ENCODE peak calls at places on chromosomes 12 and 14, in seven cellular contexts. W is Peyer's patch, O is left lung, M is dorsolateral prefrontal cortex, V is PC-3, N is transverse colon, U is cardiac fibroblast. B is an unnamed sample.

GRCh38 chr12:46770501-46771183 is 55.2 kb downstream of the SLC38A4 start:
- DNase-seq in W (no peak), O (no peak), M (no peak), V (peak; percentile 47), N (no peak), U (peak; percentile 43), B (no peak)

GRCh38 chr12:40969796-40970195 is 218.3 kb upstream of the PDZRN4 start:
- DNase-seq in W (no peak), O (no peak), M (no peak), V (no peak), N (no peak), U (no peak), B (no peak)

GRCh38 chr14:80504781-80505180 is 293.5 kb upstream of the DIO2 start:
- DNase-seq in W (no peak), O (no peak), M (no peak), V (no peak), N (no peak), U (peak; percentile 49), B (no peak)

GRCh38 chr14:89674906-89675305 is 257.9 kb upstream of the FOXN3 start:
- DNase-seq in W (no peak), O (no peak), M (no peak), V (no peak), N (no peak), U (no peak), B (no peak)

GRCh38 chr14:28375295-28375694 is 391.3 kb upstream of the FOXG1 start:
- DNase-seq in W (no peak), O (no peak), M (peak; percentile 27), V (peak; percentile 56), N (no peak), U (peak; percentile 52), B (peak; percentile 64)

GRCh38 chr12:106436183-106436582 is 78.6 kb downstream of the POLR3B start:
- DNase-seq in W (no peak), O (no peak), M (no peak), V (no peak), N (no peak), U (no peak), B (peak; percentile 8)

GRCh38 chr12:120736404-120737331 is 11.0 kb downstream of the ACADS start:
- DNase-seq in W (no peak), O (no peak), M (no peak), V (no peak), N (no peak), U (no peak), B (no peak)

GRCh38 chr14:99644723-99645544 is at the start of gene HHIPL1:
- DNase-seq in W (no peak), O (no peak), M (no peak), V (peak; percentile 10), N (no peak), U (peak; percentile 12), B (no peak)

GRCh38 chr12:108341854-108342847 is 3.0 kb upstream of the CMKLR1 start:
- DNase-seq in W (no peak), O (no peak), M (no peak), V (no peak), N (no peak), U (no peak), B (no peak)

GRCh38 chr14:49306152-49306751 is 279.9 kb downstream of the RPS29 start:
- DNase-seq in W (no peak), O (no peak), M (no peak), V (peak; percentile 70), N (no peak), U (peak; percentile 51), B (peak; percentile 16)

GRCh38 chr14:70567791-70568190 is 32.7 kb downstream of the MED6 start:
- DNase-seq in W (peak; percentile 49), O (no peak), M (no peak), V (peak; percentile 70), N (no peak), U (peak; percentile 60), B (peak; percentile 69)

GRCh38 chr12:123024819-123025391 is 44.4 kb downstream of the ARL6IP4 start:
- DNase-seq in W (no peak), O (no peak), M (no peak), V (peak; percentile 66), N (no peak), U (peak; percentile 54), B (peak; percentile 21)

GRCh38 chr14:95696741-95697140 is 10.5 kb downstream of the TCL1B start:
- DNase-seq in W (no peak), O (no peak), M (no peak), V (no peak), N (no peak), U (no peak), B (no peak)

GRCh38 chr12:39368891-39369290 is 74.0 kb downstream of the KIF21A start:
- DNase-seq in W (no peak), O (no peak), M (no peak), V (peak; percentile 63), N (no peak), U (no peak), B (no peak)

GRCh38 chr12:39367494-39367893 is 75.4 kb downstream of the KIF21A start:
- DNase-seq in W (no peak), O (no peak), M (no peak), V (no peak), N (no peak), U (no peak), B (no peak)

GRCh38 chr12:39364196-39364595 is 78.7 kb downstream of the KIF21A start:
- DNase-seq in W (no peak), O (no peak), M (no peak), V (no peak), N (no peak), U (no peak), B (peak; percentile 56)

GRCh38 chr12:39368096-39368495 is 74.8 kb downstream of the KIF21A start:
- DNase-seq in W (no peak), O (no peak), M (no peak), V (peak; percentile 83), N (no peak), U (peak; percentile 42), B (peak; percentile 26)

DNA sequence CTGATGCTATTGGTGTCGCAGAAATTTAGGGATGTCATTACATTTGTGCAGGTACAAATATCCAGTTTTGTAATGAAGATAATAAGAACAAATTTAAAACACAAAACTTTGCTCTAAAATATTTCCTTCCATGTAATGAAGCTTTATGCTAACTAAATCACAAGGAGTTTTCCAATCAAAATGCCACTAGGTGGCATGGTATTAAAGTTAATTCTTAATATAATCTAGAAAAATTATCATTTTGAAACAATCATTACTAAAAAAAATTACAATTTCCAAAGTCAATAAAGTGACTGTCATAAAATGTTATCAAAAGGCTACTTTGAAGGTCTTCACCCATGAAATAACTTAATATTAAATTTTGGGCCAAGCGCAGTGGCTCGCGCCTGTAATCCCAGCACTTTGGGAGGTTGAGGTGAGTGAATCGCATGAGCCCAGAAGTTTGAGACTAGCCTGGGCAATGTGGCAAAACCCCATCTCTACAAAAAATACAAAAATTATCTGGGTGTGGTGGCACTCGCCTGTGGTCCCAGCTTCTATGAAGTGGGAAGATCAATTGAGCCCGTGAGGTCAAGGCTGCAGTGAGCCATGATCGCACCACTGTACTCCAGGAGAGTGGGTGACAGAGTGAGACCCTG is 77.4 kb downstream of the KIF21A start:
- DNase-seq in W (no peak), O (no peak), M (no peak), V (no peak), N (no peak), U (peak; percentile 30), B (no peak)
- TF ChIP-seq CTCF in W (peak; percentile 24), O (no peak), M (peak; percentile 67), V (peak; percentile 56), N (peak; percentile 4), U (no peak), B (no peak)

GRCh38 chr12:53985900-53986685 is 1.1 kb downstream of the HOXC10 start:
- DNase-seq in W (no peak), O (no peak), M (no peak), V (no peak), N (no peak), U (no peak), B (peak; percentile 26)

GRCh38 chr12:53985358-53985899 is 483 bp downstream of the HOXC10 start:
- DNase-seq in W (no peak), O (no peak), M (no peak), V (no peak), N (no peak), U (no peak), B (no peak)

GRCh38 chr12:53986686-53987180 is 1.8 kb downstream of the HOXC10 start:
- DNase-seq in W (no peak), O (no peak), M (no peak), V (no peak), N (no peak), U (no peak), B (no peak)

GRCh38 chr12:53983580-53984572 is 1.1 kb upstream of the HOXC10 start:
- DNase-seq in W (no peak), O (no peak), M (no peak), V (no peak), N (no peak), U (no peak), B (no peak)

DNA sequence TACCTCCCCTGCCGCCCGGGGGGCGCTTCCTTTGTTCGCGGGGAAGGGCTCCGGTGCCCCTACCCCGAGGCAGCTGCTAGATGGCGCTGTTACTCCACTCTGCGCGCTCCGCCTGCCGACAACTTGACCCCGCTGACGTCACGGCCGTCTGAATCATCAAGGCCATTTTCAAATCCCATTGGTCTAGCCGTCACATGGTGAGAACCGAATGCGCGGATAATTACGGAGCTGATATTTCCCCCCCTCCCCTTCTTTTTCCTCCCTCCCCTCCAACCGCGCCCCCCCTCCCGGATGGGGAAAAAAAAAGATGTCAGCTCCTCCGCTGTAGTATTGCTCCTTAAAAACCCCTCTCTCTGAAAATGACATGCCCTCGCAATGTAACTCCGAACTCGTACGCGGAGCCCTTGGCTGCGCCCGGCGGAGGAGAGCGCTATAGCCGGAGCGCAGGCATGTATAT is at the start of gene HOXC10:
- DNase-seq in W (peak; percentile 93), O (no peak), M (no peak), V (peak; percentile 93), N (peak; percentile 70), U (peak; percentile 69), B (peak; percentile 71)
- H3K4me3 ChIP-seq in W (peak within 1 kb of the TSS; percentile 14), O (no peak within 1 kb of the TSS), M (no peak within 1 kb of the TSS), V (peak within 1 kb of the TSS; percentile 46), N (no peak within 1 kb of the TSS), U (no peak within 1 kb of the TSS), B (no peak within 1 kb of the TSS)

DNA sequence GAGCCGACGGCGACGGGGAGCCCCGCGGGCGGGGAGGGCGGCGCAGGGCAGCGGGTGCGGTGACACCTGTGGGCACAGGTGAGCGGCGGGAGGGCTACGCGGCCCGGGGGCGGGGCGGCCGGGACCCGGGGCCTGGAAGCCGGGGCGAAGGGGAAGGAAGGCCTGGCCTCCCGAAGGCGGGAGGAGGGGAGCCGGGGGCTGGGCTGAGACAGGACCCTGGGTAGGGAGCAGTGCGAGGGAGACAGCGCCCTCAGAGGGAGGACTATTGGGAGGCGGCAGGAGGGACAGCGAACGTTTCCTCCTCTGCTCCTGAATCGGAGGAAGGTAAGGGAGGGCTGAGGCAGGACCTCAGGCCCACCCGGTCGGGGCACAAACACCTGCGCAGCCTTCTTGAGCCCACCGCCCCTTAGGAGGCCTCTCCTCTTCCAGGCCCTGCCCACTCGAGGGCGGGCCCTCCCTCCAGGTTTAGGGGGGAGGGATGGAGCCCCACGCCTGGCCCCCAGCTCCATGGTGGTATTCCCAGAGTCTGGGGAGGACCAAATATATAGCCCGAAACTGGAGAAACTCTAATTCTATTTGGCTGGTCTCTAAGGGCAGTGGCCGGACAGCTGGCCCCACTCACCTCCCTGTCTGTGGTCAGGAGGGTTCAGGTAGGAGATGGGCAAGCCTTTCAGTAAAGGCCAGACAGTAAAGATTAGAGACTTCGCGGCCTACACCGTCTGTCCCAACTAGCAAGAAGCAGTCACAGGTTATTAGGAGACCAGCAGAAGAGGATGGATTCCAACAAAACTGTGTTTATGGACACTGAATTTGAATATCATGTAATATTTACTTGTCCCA is 509 bp downstream of the PLEKHG6 start:
- DNase-seq in W (no peak), O (no peak), M (no peak), V (no peak), N (no peak), U (no peak), B (no peak)
- TF ChIP-seq CTCF in W (no peak), O (no peak), M (no peak), V (peak; percentile 18), N (no peak), U (no peak), B (no peak)

GRCh38 chr12:92233346-92234015 is 87.8 kb upstream of the BTG1 start:
- DNase-seq in W (no peak), O (no peak), M (no peak), V (no peak), N (no peak), U (no peak), B (no peak)
- H3K4me3 ChIP-seq in W (no peak overlapping the region), O (no peak overlapping the region), M (no peak overlapping the region), V (no peak overlapping the region), N (no peak overlapping the region), U (no peak overlapping the region), B (no peak overlapping the region)